ENCODE peak calls at places on chromosomes 4 and X, in ten cellular contexts. X is fibroblast of gingiva; R is SJSA1; K is activated naive CD4-positive, alpha-beta T cell treated with anti-CD3 and anti-CD28 coated beads, Interleukin-2, amount 10 ng/mL, durations not matched to agents 7 days and 5 days; B is A549; U is CD4-positive, CD25-positive, alpha-beta regulatory T cell; G is heart left ventricle; E is cardiac muscle cell; M is fibroblast of lung; N is stimulated activated CD8-positive, alpha-beta memory T cell treated with anti-CD3 and anti-CD28 coated beads, Interleukin-12 subunit alpha, Interleukin-12 subunit beta, amount 100 ng/mL, for 1 hour. Q is an unnamed sample.

GRCh38 chrX:30643313-30643821 is 9.9 kb upstream of the GK start:
- DNase-seq in E (no peak), G (no peak), N (no peak), R (no peak), X (peak), U (no peak), B (no peak), K (no peak), M (peak), Q (no peak)

GRCh38 chr4:89137695-89138094 is 26.4 kb downstream of the TIGD2 start:
- DNase-seq in U (no peak), B (no peak), K (no peak), R (no peak), G (no peak), E (no peak), X (no peak), N (no peak), M (no peak), Q (no peak)

GRCh38 chr4:82555279-82555678 is 6.5 kb downstream of the TMEM150C start:
- DNase-seq in U (no peak), N (no peak), G (no peak), E (no peak), B (no peak), X (no peak), R (no peak), M (no peak), K (no peak), Q (no peak)

GRCh38 chr4:18689308-18689915 is 667.9 kb upstream of the LCORL start:
- DNase-seq in E (peak), M (peak), R (peak), G (peak), B (peak), X (peak), U (peak), N (peak), K (peak), Q (peak)

GRCh38 chr4:22515888-22516541 is at the start of gene ADGRA3:
- DNase-seq in M (peak), R (peak), N (no peak), X (peak), E (peak), B (peak), K (peak), G (peak), U (peak), Q (peak)

GRCh38 chr4:136012250-136012649 is 1520.0 kb downstream of the PCDH18 start:
- DNase-seq in N (no peak), U (no peak), K (no peak), R (no peak), G (no peak), M (peak), B (no peak), E (no peak), X (peak), Q (no peak)

GRCh38 chrX:137052641-137053235 is 18.9 kb upstream of the GPR101 start:
- DNase-seq in N (no peak), M (no peak), G (no peak), X (no peak), K (peak), R (no peak), E (no peak), U (peak), B (no peak), Q (peak)

GRCh38 chrX:8245411-8245810 is 74.3 kb upstream of the VCX2 start:
- DNase-seq in N (no peak), K (no peak), E (peak), R (no peak), M (no peak), U (no peak), X (no peak), B (no peak), G (no peak), Q (no peak)

GRCh38 chrX:115367956-115368355 is 78.4 kb downstream of the LUZP4 start:
- DNase-seq in G (no peak), M (peak), B (peak), R (no peak), K (no peak), N (no peak), E (no peak), U (no peak), X (no peak), Q (no peak)

GRCh38 chr4:100690812-100691211 is 173.0 kb upstream of the EMCN start:
- DNase-seq in M (no peak), G (no peak), U (no peak), K (no peak), X (no peak), R (no peak), N (no peak), E (no peak), B (no peak), Q (no peak)

GRCh38 chrX:109732319-109732779 is 708 bp downstream of the ACSL4 start:
- DNase-seq in E (peak), U (peak), M (peak), N (no peak), B (peak), G (no peak), R (peak), X (peak), K (peak), Q (no peak)

GRCh38 chrX:151754641-151755215 is 20.2 kb downstream of the CNGA2 start:
- DNase-seq in U (no peak), E (no peak), X (no peak), N (no peak), M (no peak), R (no peak), B (no peak), K (no peak), G (no peak), Q (no peak)